ENCODE peak calls at places on chromosomes 1 and 21, in five cellular contexts. W is mesendoderm, J is astrocyte, P is IMR-90, Z is fibroblast of lung. L is an unnamed sample.

GRCh38 chr21:44334637-44335030 is 4.6 kb downstream of the CFAP410 start:
- DNase-seq in W (no peak), J (no peak), P (no peak), Z (no peak), L (no peak)

GRCh38 chr1:86137458-86137857 is 19.1 kb downstream of the COL24A1 start:
- DNase-seq in W (no peak), J (peak), P (peak), Z (peak), L (peak)

GRCh38 chr1:1240822-1241587 is 5.5 kb downstream of the C1QTNF12 start:
- DNase-seq in W (no peak), J (no peak), P (no peak), Z (no peak), L (no peak)

GRCh38 chr1:1118011-1118892 is 2.4 kb upstream of the C1orf159 start:
- DNase-seq in W (no peak), J (no peak), P (no peak), Z (no peak), L (no peak)

GRCh38 chr1:36327421-36328087 is 4.1 kb upstream of the EVA1B start:
- DNase-seq in W (no peak), J (peak), P (peak), Z (peak), L (peak)

GRCh38 chr1:114167226-114167625 is 13.6 kb upstream of the SYT6 start:
- DNase-seq in W (no peak), J (no peak), P (no peak), Z (no peak), L (no peak)

GRCh38 chr1:1033731-1034437 is 14.0 kb downstream of the AGRN start:
- DNase-seq in W (peak), J (no peak), P (no peak), Z (no peak), L (peak)

GRCh38 chr1:183806650-183807049 is 1.7 kb downstream of the RGL1 start:
- DNase-seq in W (no peak), J (no peak), P (no peak), Z (no peak), L (peak)

GRCh38 chr1:78375996-78376395 is 114.8 kb upstream of the PTGFR start:
- DNase-seq in W (no peak), J (peak), P (peak), Z (peak), L (peak)

GRCh38 chr1:67058242-67058641 is 4.3 kb upstream of the SLC35D1 start:
- DNase-seq in W (no peak), J (no peak), P (no peak), Z (no peak), L (no peak)

GRCh38 chr21:39575778-39576177 is 37.0 kb upstream of the B3GALT5 start:
- DNase-seq in W (peak), J (peak), P (no peak), Z (peak), L (no peak)

GRCh38 chr1:208990456-208990855 is 593.1 kb upstream of the CAMK1G start:
- DNase-seq in W (no peak), J (peak), P (no peak), Z (peak), L (no peak)

GRCh38 chr21:33018707-33019455 is 6.9 kb upstream of the OLIG2 start:
- DNase-seq in W (no peak), J (no peak), P (no peak), Z (no peak), L (no peak)

GRCh38 chr1:99675994-99676393 is 30.1 kb downstream of the PALMD start:
- DNase-seq in W (no peak), J (no peak), P (no peak), Z (no peak), L (no peak)

GRCh38 chr1:212070720-212071302 is 35.3 kb downstream of the DTL start:
- DNase-seq in W (peak), J (peak), P (peak), Z (peak), L (peak)

GRCh38 chr1:119631433-119632102 is 16.5 kb downstream of the ZNF697 start:
- DNase-seq in W (peak), J (peak), P (peak), Z (peak), L (peak)

GRCh38 chr1:245463392-245464165 is 308.8 kb downstream of the KIF26B start:
- DNase-seq in W (no peak), J (no peak), P (no peak), Z (no peak), L (no peak)

GRCh38 chr1:206924549-206925115 is 2.9 kb upstream of the FCMR start:
- DNase-seq in W (no peak), J (no peak), P (no peak), Z (no peak), L (no peak)

GRCh38 chr1:212607924-212608208 is 695 bp upstream of the ATF3 start:
- DNase-seq in W (no peak), J (no peak), P (no peak), Z (no peak), L (peak)

GRCh38 chr1:203467550-203467921 is 8.1 kb upstream of the PRELP start:
- DNase-seq in W (no peak), J (no peak), P (no peak), Z (no peak), L (no peak)

GRCh38 chr1:151547900-151548230 is 7.8 kb downstream of the TUFT1 start:
- DNase-seq in W (no peak), J (no peak), P (no peak), Z (no peak), L (no peak)

GRCh38 chr1:3174487-3175247 is 105.7 kb downstream of the PRDM16 start:
- DNase-seq in W (no peak), J (peak), P (no peak), Z (peak), L (no peak)

GRCh38 chr1:148367596-148367995 is 115.5 kb downstream of the PPIAL4G start:
- DNase-seq in W (no peak), J (no peak), P (no peak), Z (no peak), L (no peak)

GRCh38 chr1:235067396-235068154 is 61.1 kb downstream of the TOMM20 start:
- DNase-seq in W (peak), J (peak), P (peak), Z (peak), L (peak)

GRCh38 chr1:15946546-15947381 is 29.1 kb downstream of the ZBTB17 start:
- DNase-seq in W (no peak), J (no peak), P (no peak), Z (no peak), L (no peak)

GRCh38 chr1:7942701-7943029 is 2.0 kb upstream of the TNFRSF9 start:
- DNase-seq in W (no peak), J (no peak), P (no peak), Z (no peak), L (no peak)
- H3K4me3 ChIP-seq in W (no peak), J (no peak), P (no peak), Z (no peak), L (peak)

DNA sequence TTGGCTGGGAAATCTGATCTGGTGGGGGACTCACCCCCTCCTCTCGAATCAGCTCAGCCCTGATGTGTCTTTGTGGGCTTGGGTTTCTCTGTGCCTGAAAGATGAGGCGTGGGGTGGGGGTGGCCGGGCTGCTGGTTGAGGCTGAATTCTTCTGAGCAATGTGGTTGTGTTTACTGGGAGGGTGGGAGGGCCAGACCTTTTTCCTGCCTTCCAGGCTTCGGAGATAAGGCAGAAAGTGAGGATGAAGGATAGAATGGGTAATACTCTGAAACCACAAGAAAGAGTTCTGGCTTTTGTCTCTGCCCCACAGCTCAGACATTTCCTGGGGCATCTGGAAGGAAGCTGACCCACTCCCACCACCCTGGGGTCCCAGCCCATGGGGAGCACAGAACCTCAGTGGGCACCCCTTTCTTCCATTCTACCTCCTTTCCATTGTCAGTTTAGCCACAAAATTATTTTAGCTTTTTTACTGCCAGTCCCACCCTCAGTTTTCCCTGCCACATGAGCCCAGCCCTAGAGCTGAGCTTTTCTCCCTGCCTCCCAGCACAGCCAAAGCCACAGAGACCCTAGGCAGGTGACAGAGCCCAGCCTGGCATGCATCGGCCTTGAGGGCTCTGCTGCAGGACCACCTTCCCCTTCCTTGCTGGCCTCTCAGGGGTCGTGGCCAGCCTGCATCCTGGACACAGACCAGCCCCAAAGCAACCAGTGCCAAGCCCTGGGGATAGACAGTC is 11.2 kb downstream of the ALX3 start:
- DNase-seq in W (peak), J (peak), P (peak), Z (peak), L (peak)
- H3K9ac ChIP-seq in W (no peak), J (no peak), P (no peak), Z (no peak), L (no peak)

DNA sequence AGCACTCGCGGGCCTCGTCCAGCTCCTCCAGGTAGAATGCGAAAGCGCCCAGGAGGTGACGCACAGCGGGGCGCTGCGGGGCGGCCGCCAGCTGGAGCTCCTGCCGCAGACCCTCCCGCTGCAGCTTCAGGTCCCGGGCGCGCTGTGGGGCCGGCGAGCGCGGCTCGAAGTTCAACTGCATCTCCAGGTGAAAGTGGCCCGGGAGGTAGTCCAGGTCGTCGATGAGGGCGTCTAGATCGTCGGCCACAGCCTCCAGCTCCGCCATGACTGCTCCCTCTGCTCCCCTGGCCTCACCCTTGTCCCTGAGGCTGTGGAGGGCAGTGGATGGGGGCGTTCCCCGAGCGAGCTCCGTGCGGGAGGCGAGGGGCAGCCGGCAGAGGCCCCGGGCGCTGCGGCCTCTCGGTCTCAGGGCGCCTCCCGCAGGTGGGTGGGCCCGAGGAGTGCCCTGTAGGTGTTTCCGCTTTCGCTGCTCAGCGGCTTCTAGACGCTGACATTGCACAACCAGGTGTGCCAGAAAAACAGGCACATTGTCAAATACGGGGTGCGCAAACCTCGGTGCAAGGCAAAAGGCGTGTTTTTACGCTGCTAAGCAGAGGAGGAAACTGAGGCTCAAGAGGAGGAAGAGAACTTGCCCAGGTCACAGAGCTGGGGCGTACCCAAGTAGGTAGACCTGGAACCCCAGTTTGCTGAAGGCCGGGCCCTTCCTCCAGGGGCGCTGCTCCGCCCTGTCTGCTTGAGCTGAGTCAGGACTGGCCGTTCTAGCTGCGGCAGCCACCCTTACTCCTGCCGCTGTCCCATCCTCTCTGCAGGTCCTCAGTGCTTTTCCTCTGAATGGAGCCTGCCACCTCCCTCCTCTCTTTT is at the start of gene TTC22:
- DNase-seq in W (peak), J (no peak), P (no peak), Z (no peak), L (peak)
- H3K4me3 ChIP-seq in W (no peak), J (no peak), P (no peak), Z (no peak), L (peak)

DNA sequence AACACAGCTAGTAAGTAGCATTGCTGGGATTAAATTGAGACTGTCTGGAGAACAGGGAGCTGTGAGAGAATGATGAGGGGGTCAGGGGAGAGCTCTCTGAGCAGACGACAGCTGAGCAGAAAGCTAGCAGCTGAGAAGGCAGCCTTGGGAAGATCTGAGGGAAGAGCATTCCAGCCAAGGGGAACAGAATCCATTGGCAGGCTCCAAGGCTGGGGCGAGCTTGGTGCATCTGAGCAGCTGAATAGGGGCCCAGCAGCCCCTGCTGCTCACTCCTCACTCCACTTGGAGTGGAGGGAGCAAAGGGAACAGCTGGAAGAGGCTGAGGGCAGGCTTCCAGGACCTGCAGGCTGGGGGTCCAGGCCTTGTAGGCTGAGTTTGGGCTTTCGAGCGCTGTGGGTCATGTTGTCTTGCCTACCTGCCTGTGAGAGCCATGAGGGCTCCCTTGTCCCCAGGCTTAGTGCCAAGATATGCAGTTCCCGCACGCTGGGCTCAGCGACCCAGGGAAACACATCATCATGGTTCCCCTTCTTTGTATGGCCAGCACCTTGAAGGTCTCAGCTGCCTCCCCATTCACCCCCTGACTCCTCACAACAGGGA is 10.5 kb downstream of the ACOT11 start:
- DNase-seq in W (no peak), J (no peak), P (no peak), Z (no peak), L (no peak)
- H3K9ac ChIP-seq in W (no peak), J (no peak), P (no peak), Z (no peak), L (no peak)

GRCh38 chr1:46205794-46206193 is 2.7 kb downstream of the LURAP1 start:
- DNase-seq in W (no peak), J (no peak), P (no peak), Z (no peak), L (no peak)
- H3K4me3 ChIP-seq in W (no peak), J (no peak), P (no peak), Z (no peak), L (no peak)

GRCh38 chr1:27658951-27659496 is 13.0 kb downstream of the IFI6 start:
- DNase-seq in W (peak), J (peak), P (peak), Z (peak), L (peak)
- H3K9ac ChIP-seq in W (no peak), J (peak), P (no peak), Z (no peak), L (peak)

GRCh38 chr1:156115514-156116374 is 1.2 kb downstream of the LMNA start:
- DNase-seq in W (peak), J (no peak), P (peak), Z (peak), L (peak)
- H3K4me3 ChIP-seq in W (peak), J (peak), P (peak), Z (peak), L (peak)

GRCh38 chr1:220894025-220894923 is 15.0 kb downstream of the HLX start:
- DNase-seq in W (no peak), J (no peak), P (no peak), Z (no peak), L (no peak)
- H3K9ac ChIP-seq in W (peak), J (no peak), P (no peak), Z (no peak), L (no peak)